ENCODE peak calls at places on chromosomes 3 and 15, in eight cellular contexts. O is tibial artery; I is HCT116; E is uterus; F is body of pancreas; M is ovary; C is CD8-positive, alpha-beta memory T cell; R is heart left ventricle. Z is an unnamed sample.

GRCh38 chr3:197499427-197499826 is 56.3 kb downstream of the BDH1 start:
- DNase-seq in O (no peak), I (peak; percentile 71), E (no peak), F (no peak), M (no peak), C (no peak), R (no peak), Z (no peak)

GRCh38 chr3:194075802-194076460 is 60.0 kb upstream of the HES1 start:
- DNase-seq in O (no peak), I (no peak), E (no peak), F (peak; percentile 33), M (no peak), C (no peak), R (no peak), Z (no peak)

GRCh38 chr3:61530355-61530754 is 31.0 kb upstream of the PTPRG start:
- DNase-seq in O (no peak), I (peak; percentile 49), E (no peak), F (peak; percentile 16), M (no peak), C (no peak), R (no peak), Z (no peak)

GRCh38 chr15:75143738-75144334 is 57.8 kb upstream of the C15orf39 start:
- DNase-seq in O (no peak), I (no peak), E (no peak), F (no peak), M (no peak), C (no peak), R (no peak), Z (no peak)

GRCh38 chr15:48962662-48963523 is 826 bp downstream of the SHC4 start:
- DNase-seq in O (peak; percentile 42), I (no peak), E (peak; percentile 25), F (peak; percentile 23), M (no peak), C (no peak), R (peak; percentile 60), Z (no peak)

GRCh38 chr3:125281411-125281810 is 68.9 kb upstream of the SLC12A8 start:
- DNase-seq in O (no peak), I (no peak), E (no peak), F (no peak), M (no peak), C (no peak), R (no peak), Z (no peak)

GRCh38 chr15:26295331-26295730 is 432.2 kb upstream of the ATP10A start:
- DNase-seq in O (no peak), I (no peak), E (no peak), F (no peak), M (no peak), C (no peak), R (no peak), Z (no peak)

GRCh38 chr3:71130516-71131384 is 452.8 kb downstream of the FOXP1 start:
- DNase-seq in O (peak; percentile 76), I (no peak), E (peak; percentile 40), F (peak; percentile 59), M (peak; percentile 76), C (peak; percentile 80), R (peak; percentile 70), Z (peak; percentile 57)

DNA sequence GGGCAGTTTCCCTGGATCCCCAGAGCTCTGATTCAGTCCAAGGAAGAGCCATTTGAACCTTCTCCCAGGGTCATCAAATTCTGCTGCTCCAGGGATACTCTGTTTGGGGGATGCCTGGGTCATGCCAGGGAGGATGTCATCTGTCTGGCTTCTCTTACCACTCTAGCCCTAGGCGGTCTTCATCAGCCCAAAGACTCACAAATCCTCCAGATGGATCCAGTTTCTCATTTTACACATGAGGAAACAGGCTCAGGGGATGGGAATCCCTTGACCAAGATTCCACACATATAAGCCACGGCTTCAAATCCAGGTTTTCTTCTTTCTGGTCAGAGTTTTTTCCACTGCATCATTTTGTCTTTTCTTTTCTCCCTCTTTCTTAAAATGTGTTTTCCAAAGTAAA is 36.7 kb downstream of the SLC28A1 start:
- DNase-seq in O (no peak), I (no peak), E (no peak), F (no peak), M (no peak), C (no peak), R (no peak), Z (no peak)
- H3K4me1 ChIP-seq in O (no peaks in the 10 kb centered on the region), I (peaks cover 3% of the 10 kb centered on the region), E (no peaks in the 10 kb centered on the region), F (no peaks in the 10 kb centered on the region), M (no peaks in the 10 kb centered on the region), C (no peaks in the 10 kb centered on the region), R (no peaks in the 10 kb centered on the region), Z (no peaks in the 10 kb centered on the region)

DNA sequence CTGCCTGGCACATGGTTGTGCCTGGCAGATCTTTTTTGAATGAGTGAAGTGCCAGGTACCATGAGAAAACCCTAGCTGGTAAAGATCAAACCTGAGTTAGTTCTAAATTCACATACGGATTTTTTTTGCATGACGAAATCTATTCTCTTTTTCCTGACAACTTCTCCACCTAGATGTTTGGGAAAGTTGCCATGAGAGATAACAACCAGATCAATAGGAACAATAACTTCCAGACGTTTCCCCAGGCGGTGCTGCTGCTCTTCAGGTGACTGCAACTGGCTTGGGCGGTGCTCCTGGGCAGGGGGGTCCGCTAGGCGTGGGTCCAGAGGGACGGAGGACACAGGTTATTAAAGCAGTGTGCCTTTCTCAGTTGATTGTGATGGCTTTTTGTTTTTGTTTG is 71.8 kb downstream of the CHDH start:
- DNase-seq in O (no peak), I (no peak), E (no peak), F (no peak), M (no peak), C (no peak), R (no peak), Z (no peak)
- H3K27ac ChIP-seq in O (no peak overlapping the region), I (no peak overlapping the region), E (peak overlapping the region; percentile 57), F (no peak overlapping the region), M (no peak overlapping the region), C (no peak overlapping the region), R (no peak overlapping the region), Z (no peak overlapping the region)

GRCh38 chr3:120415756-120416155 is 35.0 kb downstream of the FSTL1 start:
- DNase-seq in O (no peak), I (no peak), E (no peak), F (no peak), M (no peak), C (no peak), R (no peak), Z (no peak)

GRCh38 chr3:120417272-120417911 is 33.4 kb downstream of the FSTL1 start:
- DNase-seq in O (peak; percentile 94), I (peak; percentile 96), E (peak; percentile 88), F (peak; percentile 95), M (peak; percentile 94), C (peak; percentile 86), R (peak; percentile 93), Z (peak; percentile 65)

GRCh38 chr3:120418866-120419490 is 31.8 kb downstream of the FSTL1 start:
- DNase-seq in O (no peak), I (peak; percentile 36), E (no peak), F (peak; percentile 51), M (no peak), C (no peak), R (peak; percentile 75), Z (no peak)

GRCh38 chr3:120418446-120418845 is 32.3 kb downstream of the FSTL1 start:
- DNase-seq in O (no peak), I (no peak), E (no peak), F (no peak), M (no peak), C (no peak), R (no peak), Z (no peak)

GRCh38 chr3:120416868-120417267 is 33.9 kb downstream of the FSTL1 start:
- DNase-seq in O (no peak), I (no peak), E (no peak), F (peak; percentile 20), M (peak; percentile 23), C (no peak), R (no peak), Z (no peak)
- H3K4me3 ChIP-seq in O (no peak overlapping the region), I (no peak overlapping the region), E (no peak overlapping the region), F (no peak overlapping the region), M (no peak overlapping the region), C (no peak overlapping the region), R (peak overlapping the region; percentile 47), Z (peak overlapping the region; percentile 52)

DNA sequence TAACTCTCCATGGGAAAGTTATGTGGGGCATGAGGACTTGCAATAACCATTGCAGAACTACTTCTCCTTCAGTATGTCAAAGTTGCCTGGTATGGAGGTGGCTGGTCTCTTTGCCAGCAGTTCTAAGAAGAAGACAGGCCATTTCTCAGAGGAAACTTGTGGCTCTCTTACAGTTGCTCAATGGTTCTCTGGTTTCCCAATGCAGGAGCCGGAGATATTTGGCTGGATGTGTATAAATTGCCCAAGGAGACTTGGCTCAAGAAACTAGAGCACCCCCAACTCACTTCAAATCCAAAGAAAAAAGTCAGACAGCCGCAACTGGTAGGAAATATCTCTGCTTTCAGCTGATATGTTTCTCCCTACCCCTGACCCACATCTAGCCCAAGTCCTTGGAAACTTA is 24.2 kb downstream of the WDR93 start:
- DNase-seq in O (no peak), I (no peak), E (no peak), F (no peak), M (no peak), C (no peak), R (no peak), Z (no peak)
- H3K4me1 ChIP-seq in O (no peaks in the 10 kb centered on the region), I (no peaks in the 10 kb centered on the region), E (no peaks in the 10 kb centered on the region), F (no peaks in the 10 kb centered on the region), M (no peaks in the 10 kb centered on the region), C (no peaks in the 10 kb centered on the region), R (no peaks in the 10 kb centered on the region), Z (no peaks in the 10 kb centered on the region)

GRCh38 chr15:78446551-78446950 is 8.5 kb downstream of the IREB2 start:
- DNase-seq in O (no peak), I (no peak), E (no peak), F (no peak), M (no peak), C (no peak), R (no peak), Z (no peak)
- H3K27ac ChIP-seq in O (no peak overlapping the region), I (no peak overlapping the region), E (no peak overlapping the region), F (no peak overlapping the region), M (no peak overlapping the region), C (no peak overlapping the region), R (no peak overlapping the region), Z (no peak overlapping the region)

GRCh38 chr3:159787794-159788205 is 200.8 kb upstream of the IL12A start:
- DNase-seq in O (no peak), I (no peak), E (no peak), F (no peak), M (no peak), C (no peak), R (no peak), Z (no peak)

GRCh38 chr3:159786489-159787181 is 202.0 kb upstream of the IL12A start:
- DNase-seq in O (no peak), I (no peak), E (no peak), F (no peak), M (no peak), C (no peak), R (no peak), Z (no peak)

GRCh38 chr3:159787191-159787590 is 201.4 kb upstream of the IL12A start:
- DNase-seq in O (no peak), I (peak; percentile 82), E (no peak), F (no peak), M (no peak), C (no peak), R (no peak), Z (no peak)

GRCh38 chr3:159788987-159789386 is 199.6 kb upstream of the IL12A start:
- DNase-seq in O (no peak), I (no peak), E (no peak), F (no peak), M (no peak), C (no peak), R (no peak), Z (no peak)

DNA sequence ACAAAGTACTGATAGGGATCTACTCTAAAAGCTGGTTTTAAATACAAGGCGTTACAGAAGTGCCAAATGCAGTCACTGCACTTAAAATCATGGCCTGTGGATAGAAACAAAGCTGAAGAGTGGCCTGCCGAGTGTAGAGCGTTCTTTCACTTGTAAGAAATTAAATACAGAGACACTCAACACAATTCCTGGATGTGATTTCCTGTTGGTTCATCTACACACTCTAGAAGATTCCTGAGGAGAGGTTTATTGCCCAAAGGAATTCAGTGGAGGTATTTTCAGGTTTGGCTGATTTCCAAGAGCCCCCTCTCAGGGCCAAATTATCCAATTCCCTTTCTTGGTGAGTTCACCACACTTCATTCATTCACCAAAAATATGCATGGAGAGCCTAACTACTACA is 200.3 kb upstream of the IL12A start:
- DNase-seq in O (no peak), I (no peak), E (no peak), F (no peak), M (no peak), C (no peak), R (no peak), Z (no peak)
- H3K4me3 ChIP-seq in O (no peak overlapping the region), I (no peak overlapping the region), E (no peak overlapping the region), F (no peak overlapping the region), M (no peak overlapping the region), C (no peak overlapping the region), R (no peak overlapping the region), Z (no peak overlapping the region)

Z was measured in effector memory CD4-positive, alpha-beta T cell.